ENCODE peak calls at places on chromosomes 2 and 18, in nine cellular contexts. H is fibroblast of pulmonary artery; G is EL; T is T follicular helper cell; S is body of pancreas; D is brain microvascular endothelial cell; J is ELR; O is HFF-Myc; Z is activated CD8-positive, alpha-beta T cell treated with anti-CD3 and anti-CD28 coated beads for 36 hours. L is an unnamed sample.

GRCh38 chr2:30230479-30230854 is 867 bp upstream of the LBH start:
- DNase-seq in Z (peak), S (no peak), D (peak), H (peak), J (no peak), O (no peak), G (peak), T (no peak), L (peak)

GRCh38 chr18:10140928-10141327 is 227.1 kb downstream of the VAPA start:
- DNase-seq in S (peak), J (peak), D (peak), Z (no peak), T (no peak), O (peak), H (no peak), G (peak), L (no peak)

GRCh38 chr2:65896446-65896845 is 464.0 kb upstream of the SPRED2 start:
- DNase-seq in T (no peak), Z (no peak), J (no peak), H (no peak), D (no peak), O (no peak), G (no peak), S (no peak), L (no peak)

GRCh38 chr18:13611058-13611615 is 115.2 kb downstream of the FAM210A start:
- DNase-seq in O (no peak), G (peak), J (peak), T (peak), Z (peak), D (peak), H (peak), S (peak), L (peak)

GRCh38 chr2:16161768-16162490 is 221.6 kb downstream of the MYCN start:
- DNase-seq in O (no peak), D (no peak), Z (no peak), T (no peak), J (no peak), G (no peak), H (no peak), S (no peak), L (no peak)

GRCh38 chr2:120365236-120365793 is 19.4 kb downstream of the INHBB start:
- DNase-seq in D (no peak), H (no peak), Z (no peak), J (no peak), T (no peak), G (no peak), S (no peak), O (no peak), L (no peak)

GRCh38 chr2:25041307-25041927 is 459 bp upstream of the EFR3B start:
- DNase-seq in O (no peak), Z (peak), S (peak), T (peak), D (peak), J (peak), G (peak), H (peak), L (peak)

GRCh38 chr2:101827246-101827645 is 129.7 kb downstream of the MAP4K4 start:
- DNase-seq in D (peak), Z (no peak), G (peak), T (no peak), S (no peak), J (peak), H (peak), O (no peak), L (no peak)

GRCh38 chr18:79570266-79571201 is 109.1 kb upstream of the CTDP1 start:
- DNase-seq in T (no peak), G (peak), Z (peak), J (peak), S (peak), H (peak), O (no peak), D (peak), L (peak)

GRCh38 chr2:36294290-36294689 is 61.3 kb upstream of the CRIM1 start:
- DNase-seq in S (no peak), G (no peak), D (no peak), O (no peak), J (no peak), H (no peak), T (no peak), Z (peak), L (peak)

GRCh38 chr2:23692901-23693605 is 233.9 kb downstream of the ATAD2B start:
- DNase-seq in H (no peak), O (no peak), G (no peak), J (no peak), T (no peak), S (no peak), Z (no peak), D (no peak), L (no peak)

GRCh38 chr2:182456784-182457183 is 29.9 kb upstream of the PDE1A start:
- DNase-seq in D (peak), H (peak), G (peak), S (no peak), O (no peak), T (no peak), J (no peak), Z (no peak), L (no peak)

GRCh38 chr2:66789741-66790140 is 354.8 kb downstream of the MEIS1 start:
- DNase-seq in D (no peak), H (no peak), T (no peak), O (no peak), Z (no peak), S (no peak), J (peak), G (no peak), L (no peak)

GRCh38 chr2:58133395-58133794 is 86.8 kb downstream of the VRK2 start:
- DNase-seq in G (no peak), J (peak), Z (no peak), O (no peak), H (peak), D (peak), S (no peak), T (no peak), L (no peak)

GRCh38 chr2:54595999-54596903 is 127.2 kb upstream of the EML6 start:
- DNase-seq in S (no peak), H (peak), O (no peak), G (no peak), J (no peak), Z (peak), T (no peak), D (no peak), L (peak)

GRCh38 chr2:237772513-237772912 is 26.1 kb upstream of the RBM44 start:
- DNase-seq in Z (no peak), D (no peak), S (no peak), H (no peak), G (no peak), J (no peak), O (no peak), T (no peak), L (no peak)

L was measured in activated CD4-positive, alpha-beta memory T cell treated with anti-CD3 and anti-CD28 coated beads for 36 hours.